ENCODE peak calls at places on chromosome 1, in six cellular contexts. G is activated CD8-positive, alpha-beta T cell treated with anti-CD3 and anti-CD28 coated beads for 36 hours; J is RWPE2; Y is kidney epithelial cell; I is left ventricle myocardium inferior; H is breast epithelium. V is an unnamed sample.

GRCh38 chr1:22406722-22407495 is 44.7 kb upstream of the ZBTB40 start:
- DNase-seq in Y (no peak), I (no peak), G (no peak), H (no peak), J (no peak), V (no peak)

GRCh38 chr1:197284325-197284724 is 16.3 kb downstream of the CRB1 start:
- DNase-seq in J (no peak), I (no peak), G (no peak), Y (no peak), H (no peak), V (no peak)

GRCh38 chr1:15848929-15849774 is 1.6 kb downstream of the SPEN start:
- DNase-seq in G (peak), J (peak), Y (no peak), H (peak), I (peak), V (peak)

GRCh38 chr1:221712198-221712684 is 29.6 kb downstream of the DUSP10 start:
- DNase-seq in G (peak), Y (peak), J (no peak), H (no peak), I (no peak), V (no peak)

GRCh38 chr1:241808265-241808664 is 39.7 kb upstream of the EXO1 start:
- DNase-seq in I (no peak), G (no peak), H (no peak), Y (no peak), J (no peak), V (no peak)

GRCh38 chr1:64965239-64966157 is 851 bp downstream of the JAK1 start:
- DNase-seq in J (peak), I (peak), Y (no peak), H (peak), G (peak), V (no peak)

GRCh38 chr1:29983366-29983765 is 740.0 kb downstream of the MATN1 start:
- DNase-seq in Y (no peak), I (no peak), J (no peak), G (no peak), H (no peak), V (no peak)

GRCh38 chr1:101587749-101588148 is 350.9 kb downstream of the S1PR1 start:
- DNase-seq in H (no peak), J (no peak), I (peak), Y (no peak), G (no peak), V (no peak)

GRCh38 chr1:84294751-84295150 is 6.8 kb upstream of the SAMD13 start:
- DNase-seq in G (no peak), H (no peak), Y (no peak), I (no peak), J (no peak), V (no peak)

GRCh38 chr1:206723500-206724472 is 39.1 kb downstream of the MAPKAPK2 start:
- DNase-seq in G (no peak), J (no peak), H (peak), Y (peak), I (peak), V (peak)
- TF ChIP-seq CTCF in G (no peak), J (no peak), H (peak), Y (peak), I (peak), V (no peak)

GRCh38 chr1:998905-999796 is 746 bp downstream of the HES4 start:
- DNase-seq in J (peak), G (peak), H (no peak), I (no peak), Y (no peak), V (no peak)
- TF ChIP-seq CTCF in J (peak), G (no peak), H (no peak), I (no peak), Y (no peak), V (no peak)

GRCh38 chr1:188709146-188709545 is 1768.5 kb downstream of the BRINP3 start:
- DNase-seq in G (no peak), I (no peak), J (no peak), H (no peak), Y (no peak), V (no peak)
- TF ChIP-seq CTCF in G (no peak), I (no peak), J (no peak), H (no peak), Y (no peak), V (no peak)

DNA sequence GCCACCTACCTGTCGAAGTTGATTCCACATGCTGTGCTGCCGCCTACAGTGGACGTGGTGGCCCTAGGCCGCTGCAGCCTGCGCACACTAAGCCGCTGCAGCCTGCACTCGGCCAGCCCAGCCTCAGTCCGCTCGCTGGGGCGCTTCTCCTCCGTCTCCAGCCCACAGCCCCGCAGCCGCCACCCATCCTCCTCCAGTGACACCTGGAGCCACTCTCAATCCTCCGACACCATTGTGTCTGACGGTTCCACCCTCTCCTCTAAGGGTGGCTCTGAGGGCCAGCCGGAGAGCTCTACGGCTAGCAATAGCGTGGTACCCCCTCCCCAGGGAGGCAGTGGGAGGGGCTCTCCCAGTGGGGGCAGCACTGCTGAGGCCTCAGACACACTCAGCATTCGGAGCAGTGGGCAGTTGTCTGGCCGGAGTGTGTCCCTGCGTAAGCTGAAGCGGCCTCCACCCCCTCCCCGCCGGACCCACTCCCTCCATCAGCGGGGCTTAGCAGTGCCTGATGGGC is 46.9 kb downstream of the YARS1 start:
- DNase-seq in H (no peak), Y (no peak), J (no peak), I (no peak), G (no peak), V (no peak)
- TF ChIP-seq CTCF in H (no peak), Y (no peak), J (no peak), I (no peak), G (no peak), V (no peak)

GRCh38 chr1:40039245-40039756 is 1.2 kb upstream of the CAP1 start:
- DNase-seq in I (no peak), G (no peak), H (no peak), J (no peak), Y (no peak), V (no peak)
- TF ChIP-seq CTCF in I (no peak), G (no peak), H (peak), J (no peak), Y (peak), V (no peak)

DNA sequence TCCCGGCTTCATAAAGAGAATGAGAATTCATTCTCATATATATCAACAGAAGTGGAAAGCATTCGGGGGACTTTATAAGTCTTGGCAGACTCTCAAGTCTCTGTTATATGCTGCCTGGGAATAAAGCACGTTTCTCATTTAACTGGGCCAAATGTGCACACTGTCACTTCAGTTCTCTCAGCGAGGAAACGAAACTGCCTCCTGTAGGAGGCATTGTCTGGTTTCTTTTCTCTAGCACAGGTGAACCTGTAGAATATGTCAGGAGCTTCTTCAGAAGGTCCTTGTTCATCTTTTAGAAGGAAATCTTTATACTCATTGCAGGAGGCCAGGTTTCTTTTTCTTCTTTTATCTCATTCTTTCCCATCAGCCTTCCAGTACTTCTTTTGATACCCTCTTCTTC is 367.6 kb downstream of the PTBP2 start:
- DNase-seq in G (no peak), J (no peak), I (no peak), H (no peak), Y (no peak), V (no peak)
- TF ChIP-seq CTCF in G (no peak), J (no peak), I (no peak), H (no peak), Y (no peak), V (no peak)

GRCh38 chr1:175204285-175204684 is 11.7 kb upstream of the KIAA0040 start:
- DNase-seq in I (no peak), J (no peak), H (no peak), G (peak), Y (no peak), V (no peak)
- TF ChIP-seq CTCF in I (no peak), J (no peak), H (no peak), G (no peak), Y (no peak), V (no peak)

V was measured in AG09319.